ENCODE peak calls at places on chromosome 5, in six cellular contexts. F is NCI-H345; N is choroid plexus epithelial cell; P is CD8-positive, alpha-beta T cell; Y is GM06990; U is NCI-H1105 treated with DMSO at 0.1 percent for 48 hours. Q is an unnamed sample.

GRCh38 chr5:177434942-177435738 is 8.7 kb downstream of the GRK6 start:
- DNase-seq in F (no peak), P (no peak), N (no peak), Y (no peak), U (no peak), Q (no peak)

GRCh38 chr5:128009399-128009798 is 74.2 kb upstream of the SLC12A2 start:
- DNase-seq in N (no peak), F (no peak), P (no peak), U (no peak), Y (no peak), Q (no peak)

GRCh38 chr5:35404701-35405100 is 174.4 kb upstream of the PRLR start:
- DNase-seq in N (no peak), F (no peak), U (no peak), P (no peak), Y (no peak), Q (no peak)

GRCh38 chr5:154430961-154431630 is 14.7 kb upstream of the SAP30L start:
- DNase-seq in F (no peak), N (no peak), U (no peak), P (no peak), Y (no peak), Q (no peak)

GRCh38 chr5:143395638-143396352 is 7.7 kb downstream of the NR3C1 start:
- DNase-seq in Y (peak), U (no peak), P (no peak), F (no peak), N (no peak), Q (no peak)

GRCh38 chr5:88826959-88827585 is 55.9 kb downstream of the MEF2C start:
- DNase-seq in U (no peak), N (peak), P (no peak), Y (peak), F (no peak), Q (peak)

GRCh38 chr5:97121848-97122247 is 20.6 kb downstream of the LIX1 start:
- DNase-seq in N (no peak), Y (no peak), F (peak), U (no peak), P (no peak), Q (no peak)

GRCh38 chr5:45507174-45507573 is 189.0 kb downstream of the HCN1 start:
- DNase-seq in P (no peak), F (no peak), N (no peak), U (peak), Y (no peak), Q (no peak)

GRCh38 chr5:6449465-6450158 is 953 bp downstream of the UBE2QL1 start:
- DNase-seq in N (no peak), P (no peak), U (peak), Y (no peak), F (peak), Q (no peak)

GRCh38 chr5:125083932-125084331 is 337.5 kb upstream of the ZNF608 start:
- DNase-seq in Y (no peak), F (no peak), N (peak), U (no peak), P (no peak), Q (no peak)

GRCh38 chr5:82165740-82166530 is 112.2 kb downstream of the RPS23 start:
- DNase-seq in Y (no peak), P (peak), F (peak), N (peak), U (peak), Q (peak)

GRCh38 chr5:31361234-31361633 is 167.7 kb downstream of the CDH6 start:
- DNase-seq in U (no peak), P (no peak), N (peak), F (no peak), Y (no peak), Q (no peak)

GRCh38 chr5:134140530-134141201 is 26.2 kb downstream of the TCF7 start:
- DNase-seq in F (peak), P (peak), N (peak), Y (peak), U (peak), Q (peak)

GRCh38 chr5:35478856-35479682 is 138.6 kb upstream of the SPEF2 start:
- DNase-seq in U (no peak), F (no peak), P (no peak), N (peak), Y (no peak), Q (peak)

GRCh38 chr5:145982572-145983314 is 46.4 kb downstream of the SH3RF2 start:
- DNase-seq in U (no peak), P (no peak), N (peak), F (no peak), Y (no peak), Q (no peak)

GRCh38 chr5:180647465-180647864 is 1.9 kb downstream of the FLT4 start:
- DNase-seq in N (no peak), U (no peak), P (no peak), Y (no peak), F (no peak), Q (no peak)

GRCh38 chr5:131423056-131423455 is 159.2 kb downstream of the CDC42SE2 start:
- DNase-seq in N (peak), U (peak), F (peak), Y (no peak), P (no peak), Q (no peak)

GRCh38 chr5:149581192-149581861 is at the start of gene ARHGEF37:
- DNase-seq in Y (peak), N (peak), F (peak), P (peak), U (peak), Q (no peak)

GRCh38 chr5:67476531-67476930 is 279.9 kb upstream of the CD180 start:
- DNase-seq in P (no peak), Y (no peak), N (no peak), U (no peak), F (no peak), Q (no peak)

GRCh38 chr5:466661-467310 is 23.8 kb downstream of the EXOC3 start:
- DNase-seq in P (no peak), N (no peak), F (no peak), U (no peak), Y (no peak), Q (no peak)

GRCh38 chr5:62011072-62011664 is 294.8 kb upstream of the KIF2A start:
- DNase-seq in U (no peak), P (no peak), Y (no peak), N (no peak), F (no peak), Q (no peak)

Q was measured in GM12864.